ENCODE peak calls at places on chromosomes 1 and 21, in seven cellular contexts. N is KG1; G is NCI-H460; M is stimulated activated CD4-positive, alpha-beta T cell treated with anti-CD3 and anti-CD28 coated beads, Interleukin-1b, Interleukin-23, amount 100 ng/mL, for 1 hour; Q is activated CD8-positive, alpha-beta memory T cell treated with anti-CD3 and anti-CD28 coated beads for 4 hours; L is T-helper 9 cell; U is fibroblast of the aortic adventitia. P is an unnamed sample.

GRCh38 chr1:217660353-217661062 is 29.4 kb downstream of the SPATA17 start:
- DNase-seq in Q (no peak), G (peak; percentile 16), N (no peak), U (peak; percentile 69), L (no peak), M (no peak), P (peak; percentile 60)

GRCh38 chr1:27589841-27590426 is 14.0 kb downstream of the AHDC1 start:
- DNase-seq in M (no peak), N (no peak), G (no peak), U (peak; percentile 69), L (no peak), Q (no peak), P (peak; percentile 53)

GRCh38 chr1:227994632-227995300 is 12.0 kb upstream of the WNT3A start:
- DNase-seq in M (no peak), L (no peak), N (no peak), Q (no peak), U (no peak), G (no peak), P (no peak)

GRCh38 chr1:199155166-199156033 is 516.6 kb downstream of the PTPRC start:
- DNase-seq in Q (no peak), M (no peak), N (no peak), U (no peak), G (no peak), L (no peak), P (no peak)

GRCh38 chr1:4837752-4838151 is 183.3 kb downstream of the AJAP1 start:
- DNase-seq in U (no peak), Q (no peak), M (no peak), L (no peak), G (no peak), N (no peak), P (no peak)

GRCh38 chr21:41877901-41878830 is 978 bp downstream of the PRDM15 start:
- DNase-seq in U (peak; percentile 72), M (no peak), G (no peak), L (peak; percentile 12), Q (no peak), N (peak; percentile 51), P (peak; percentile 73)

GRCh38 chr1:209620484-209620879 is 31.7 kb downstream of the LAMB3 start:
- DNase-seq in N (no peak), G (no peak), M (no peak), L (no peak), Q (no peak), U (peak; percentile 45), P (peak; percentile 62)

GRCh38 chr1:159992161-159992560 is 38.1 kb upstream of the SLAMF9 start:
- DNase-seq in U (no peak), N (no peak), M (no peak), L (no peak), Q (no peak), G (no peak), P (no peak)

GRCh38 chr1:9413877-9414213 is 121.2 kb downstream of the SPSB1 start:
- DNase-seq in L (no peak), G (no peak), Q (no peak), U (peak; percentile 99), N (no peak), M (no peak), P (peak; percentile 79)

GRCh38 chr21:40176732-40177131 is 309.5 kb downstream of the PCP4 start:
- DNase-seq in U (no peak), Q (no peak), L (no peak), N (no peak), G (no peak), M (no peak), P (no peak)

GRCh38 chr1:222136869-222137268 is 395.0 kb upstream of the DUSP10 start:
- DNase-seq in M (no peak), Q (no peak), N (no peak), L (no peak), U (no peak), G (no peak), P (no peak)

GRCh38 chr1:177983824-177984528 is 14.1 kb upstream of the SEC16B start:
- DNase-seq in N (no peak), L (no peak), G (peak; percentile 9), U (peak; percentile 98), Q (no peak), M (no peak), P (peak; percentile 95)

GRCh38 chr1:227357229-227358078 is 39.2 kb upstream of the CDC42BPA start:
- DNase-seq in M (no peak), N (no peak), G (peak; percentile 93), Q (no peak), U (peak; percentile 94), L (no peak), P (peak; percentile 84)

GRCh38 chr1:84020151-84020550 is 21.2 kb upstream of the TTLL7 start:
- DNase-seq in G (no peak), M (no peak), N (no peak), U (no peak), L (no peak), Q (no peak), P (no peak)

GRCh38 chr1:212699104-212699838 is 369 bp downstream of the BATF3 start:
- DNase-seq in G (peak; percentile 43), N (peak; percentile 32), L (peak; percentile 33), M (peak; percentile 29), U (no peak), Q (peak; percentile 11), P (peak; percentile 24)

GRCh38 chr1:37602750-37603694 is 7.3 kb upstream of the GNL2 start:
- DNase-seq in U (peak; percentile 44), M (peak; percentile 11), G (peak; percentile 44), L (peak; percentile 10), Q (no peak), N (peak; percentile 3), P (peak; percentile 21)

GRCh38 chr1:25703671-25704637 is 87.4 kb downstream of the MAN1C1 start:
- DNase-seq in L (no peak), U (no peak), G (no peak), N (no peak), M (no peak), Q (no peak), P (no peak)

GRCh38 chr1:229645296-229646050 is 19.4 kb downstream of the URB2 start:
- DNase-seq in Q (no peak), N (no peak), L (no peak), U (no peak), G (no peak), M (no peak), P (no peak)

GRCh38 chr1:212561501-212561931 is 47.0 kb upstream of the ATF3 start:
- DNase-seq in U (peak; percentile 64), L (no peak), G (no peak), M (no peak), N (no peak), Q (no peak), P (peak; percentile 76)

GRCh38 chr1:232147215-232147614 is 482.7 kb downstream of the SIPA1L2 start:
- DNase-seq in L (no peak), G (no peak), Q (no peak), N (no peak), M (no peak), U (no peak), P (no peak)

GRCh38 chr21:15549671-15550070 is 180.1 kb upstream of the USP25 start:
- DNase-seq in Q (no peak), L (no peak), U (no peak), G (no peak), N (no peak), M (no peak), P (peak; percentile 2)

GRCh38 chr1:68916227-68916853 is 419.5 kb upstream of the DEPDC1 start:
- DNase-seq in M (no peak), G (peak; percentile 70), N (no peak), U (peak; percentile 94), Q (no peak), L (no peak), P (peak; percentile 89)

GRCh38 chr1:29875557-29876028 is 639.3 kb downstream of the PTPRU start:
- DNase-seq in L (no peak), U (peak; percentile 6), G (no peak), M (no peak), Q (no peak), N (peak; percentile 36), P (no peak)

GRCh38 chr1:31428436-31429221 is 15.6 kb downstream of the SERINC2 start:
- DNase-seq in Q (no peak), U (no peak), N (no peak), L (no peak), M (no peak), G (no peak), P (no peak)

GRCh38 chr1:78483903-78484302 is 6.9 kb upstream of the PTGFR start:
- DNase-seq in L (no peak), N (no peak), G (no peak), M (no peak), Q (no peak), U (peak; percentile 71), P (no peak)

GRCh38 chr1:226695335-226695900 is 43.7 kb downstream of the ITPKB start:
- DNase-seq in U (no peak), G (no peak), N (no peak), M (no peak), L (no peak), Q (no peak), P (no peak)

GRCh38 chr1:97063532-97063931 is 341.9 kb downstream of the PTBP2 start:
- DNase-seq in M (no peak), N (no peak), L (no peak), G (no peak), U (no peak), Q (no peak), P (no peak)

GRCh38 chr1:56788588-56788987 is 30.6 kb downstream of the FYB2 start:
- DNase-seq in G (no peak), M (no peak), N (no peak), U (peak; percentile 14), Q (no peak), L (no peak), P (peak; percentile 9)

GRCh38 chr21:18950045-18950740 is 546.6 kb upstream of the TMPRSS15 start:
- DNase-seq in N (no peak), U (no peak), M (no peak), Q (no peak), G (no peak), L (no peak), P (no peak)

P was measured in astrocyte of the spinal cord.